ENCODE peak calls at places on chromosome 6, in nine cellular contexts. C is stimulated activated CD4-positive, alpha-beta T cell treated with anti-CD3 and anti-CD28 coated beads, Interleukin-2, amount 100 ng/mL, for 48 hours; W is fibroblast of lung; T is CD8-positive, alpha-beta T cell; P is A549; Z is activated CD4-positive, alpha-beta T cell treated with anti-CD3 and anti-CD28 coated beads, Interleukin-2, amount 50 U/mL, for 1 hour; D is NCI-H1694; Q is T follicular helper cell; X is activated CD4-positive, CD25-positive, alpha-beta regulatory T cell. B is an unnamed sample.

GRCh38 chr6:88775866-88776571 is 187.4 kb downstream of the RNGTT start:
- DNase-seq in T (no peak), Z (no peak), P (no peak), D (no peak), W (no peak), C (no peak), Q (no peak), X (no peak), B (no peak)

GRCh38 chr6:42961020-42961470 is 491 bp downstream of the GNMT start:
- DNase-seq in X (no peak), T (no peak), Q (no peak), D (no peak), C (no peak), Z (no peak), P (no peak), W (no peak), B (no peak)

GRCh38 chr6:148044921-148045320 is 297.7 kb upstream of the SASH1 start:
- DNase-seq in Q (no peak), C (no peak), P (no peak), T (no peak), X (no peak), Z (no peak), W (peak; percentile 16), D (no peak), B (no peak)

GRCh38 chr6:148768646-148769270 is 21.9 kb downstream of the UST start:
- DNase-seq in Z (no peak), Q (no peak), X (no peak), T (no peak), C (no peak), D (no peak), P (no peak), W (no peak), B (no peak)

GRCh38 chr6:82711105-82711829 is 347.6 kb downstream of the TPBG start:
- DNase-seq in W (no peak), Q (no peak), C (no peak), T (no peak), Z (no peak), D (no peak), P (no peak), X (no peak), B (no peak)

GRCh38 chr6:121848523-121849255 is 413.2 kb downstream of the GJA1 start:
- DNase-seq in X (no peak), C (no peak), W (no peak), Q (no peak), T (no peak), Z (no peak), D (no peak), P (no peak), B (no peak)

GRCh38 chr6:127267742-127268588 is 1.3 kb downstream of the RNF146 start:
- DNase-seq in X (no peak), D (no peak), Z (no peak), Q (no peak), W (no peak), P (no peak), T (no peak), C (no peak), B (no peak)

GRCh38 chr6:134454794-134455193 is 136.9 kb upstream of the SGK1 start:
- DNase-seq in W (no peak), Q (no peak), X (no peak), Z (no peak), D (no peak), P (no peak), T (no peak), C (no peak), B (no peak)

GRCh38 chr6:10584607-10585006 is 63.5 kb downstream of the GCNT2 start:
- DNase-seq in D (no peak), Q (no peak), Z (no peak), P (no peak), T (no peak), X (no peak), W (no peak), C (no peak), B (no peak)

GRCh38 chr6:150221152-150221551 is 78.3 kb downstream of the PPP1R14C start:
- DNase-seq in X (no peak), C (no peak), P (no peak), Q (no peak), T (no peak), Z (no peak), D (no peak), W (no peak), B (no peak)

GRCh38 chr6:137487947-137488735 is 6.1 kb downstream of the OLIG3 start:
- DNase-seq in Q (no peak), X (no peak), T (no peak), D (no peak), P (no peak), C (no peak), W (no peak), Z (no peak), B (no peak)

GRCh38 chr6:25154034-25154596 is 125.1 kb upstream of the CARMIL1 start:
- DNase-seq in P (no peak), D (no peak), Q (no peak), Z (no peak), X (no peak), C (no peak), T (no peak), W (no peak), B (no peak)

GRCh38 chr6:125962900-125963497 is 6.4 kb downstream of the HINT3 start:
- DNase-seq in C (no peak), D (no peak), P (no peak), X (no peak), T (no peak), Z (no peak), W (no peak), Q (no peak), B (no peak)

GRCh38 chr6:21003780-21004541 is 469.7 kb downstream of the CDKAL1 start:
- DNase-seq in W (peak; percentile 93), T (no peak), P (peak; percentile 67), D (peak; percentile 91), C (no peak), Q (no peak), Z (no peak), X (no peak), B (peak; percentile 30)

GRCh38 chr6:53382421-53382820 is 33.7 kb upstream of the ELOVL5 start:
- DNase-seq in C (no peak), T (no peak), Z (no peak), P (no peak), W (no peak), X (no peak), Q (no peak), D (no peak), B (no peak)

GRCh38 chr6:83097204-83097603 is 29.7 kb downstream of the DOP1A start:
- DNase-seq in D (no peak), Z (no peak), C (no peak), Q (no peak), W (no peak), X (no peak), P (no peak), T (no peak), B (no peak)

GRCh38 chr6:119284861-119285521 is 64.6 kb downstream of the MAN1A1 start:
- DNase-seq in W (no peak), P (peak; percentile 25), X (no peak), Z (peak; percentile 2), D (no peak), T (no peak), Q (no peak), C (peak; percentile 5), B (no peak)

GRCh38 chr6:106446983-106447382 is 86.5 kb downstream of the CRYBG1 start:
- DNase-seq in Q (no peak), D (no peak), T (no peak), C (no peak), P (peak; percentile 33), X (no peak), Z (no peak), W (no peak), B (no peak)

GRCh38 chr6:18632670-18633410 is 245.7 kb downstream of the RNF144B start:
- DNase-seq in T (no peak), P (no peak), W (peak; percentile 36), X (no peak), Q (no peak), Z (no peak), D (no peak), C (no peak), B (peak; percentile 24)

GRCh38 chr6:16097382-16098171 is 31.3 kb upstream of the MYLIP start:
- DNase-seq in Z (no peak), P (no peak), C (no peak), T (no peak), D (no peak), W (no peak), Q (no peak), X (no peak), B (no peak)

GRCh38 chr6:155782320-155782730 is 326.7 kb upstream of the NOX3 start:
- DNase-seq in Z (no peak), W (peak; percentile 70), D (no peak), Q (no peak), P (peak; percentile 90), T (no peak), X (no peak), C (no peak), B (peak; percentile 28)

GRCh38 chr6:106387875-106388274 is 27.4 kb downstream of the CRYBG1 start:
- DNase-seq in T (no peak), X (no peak), Z (no peak), D (no peak), W (no peak), P (no peak), Q (no peak), C (no peak), B (no peak)

GRCh38 chr6:73803562-73804221 is 107.7 kb downstream of the CD109 start:
- DNase-seq in W (peak; percentile 93), T (no peak), P (peak; percentile 70), Z (no peak), D (no peak), X (no peak), C (no peak), Q (no peak), B (peak; percentile 54)

GRCh38 chr6:109379706-109380105 is 2.6 kb downstream of the CD164 start:
- DNase-seq in W (no peak), P (no peak), Z (no peak), D (no peak), X (no peak), T (no peak), C (no peak), Q (no peak), B (no peak)

GRCh38 chr6:1404066-1404712 is 14.8 kb downstream of the FOXF2 start:
- DNase-seq in W (peak; percentile 75), X (no peak), Z (no peak), D (no peak), P (no peak), T (no peak), Q (no peak), C (no peak), B (no peak)

GRCh38 chr6:27593200-27593818 is 120.4 kb upstream of the ZNF184 start:
- DNase-seq in D (no peak), C (no peak), Z (no peak), Q (no peak), W (no peak), P (no peak), T (no peak), X (no peak), B (no peak)

GRCh38 chr6:165146456-165146855 is 162.9 kb downstream of the C6orf118 start:
- DNase-seq in Z (no peak), P (no peak), X (no peak), Q (no peak), T (no peak), D (no peak), W (no peak), C (no peak), B (no peak)

GRCh38 chr6:138719011-138719635 is 54.4 kb upstream of the CCDC28A start:
- DNase-seq in C (no peak), P (no peak), D (no peak), T (no peak), Z (no peak), Q (no peak), W (peak; percentile 80), X (no peak), B (no peak)

GRCh38 chr6:32447932-32448331 is 8.2 kb downstream of the HLA-DRA start:
- DNase-seq in P (no peak), T (no peak), D (no peak), C (no peak), W (no peak), Z (no peak), X (no peak), Q (no peak), B (no peak)

GRCh38 chr6:166558156-166559025 is 28.1 kb downstream of the RAMACL start:
- DNase-seq in X (no peak), Z (no peak), D (no peak), C (no peak), Q (no peak), T (no peak), P (no peak), W (no peak), B (no peak)

GRCh38 chr6:140586426-140587061 is 1212.1 kb upstream of the CITED2 start:
- DNase-seq in Q (no peak), T (no peak), D (no peak), C (no peak), X (no peak), P (no peak), W (no peak), Z (no peak), B (no peak)